ENCODE peak calls at places on chromosomes 3 and 15, in six cellular contexts. One of them, this sample, is unnamed.

GRCh38 chr3:115208066-115208750 is 61.1 kb upstream of the ZBTB20 start:
- DNase-seq in NAMALWA: no peak
- DNase-seq in EL: no peak
- DNase-seq in activated T-cell treated with anti-CD3 and anti-CD28 coated beads, Interleukin-2, amount 50 U/mL, for 1 hour: no peak
- DNase-seq in MM.1S: no peak
- DNase-seq in stimulated activated CD8-positive, alpha-beta memory T cell treated with anti-CD3 and anti-CD28 coated beads, Interleukin-12 subunit alpha, Interleukin-12 subunit beta, amount 100 ng/mL, for 4 hours: no peak
- DNase-seq in this sample: no peak

GRCh38 chr15:79595995-79596622 is 164.0 kb downstream of the MINAR1 start:
- DNase-seq in NAMALWA: peak
- DNase-seq in EL: peak
- DNase-seq in activated T-cell treated with anti-CD3 and anti-CD28 coated beads, Interleukin-2, amount 50 U/mL, for 1 hour: no peak
- DNase-seq in MM.1S: peak
- DNase-seq in stimulated activated CD8-positive, alpha-beta memory T cell treated with anti-CD3 and anti-CD28 coated beads, Interleukin-12 subunit alpha, Interleukin-12 subunit beta, amount 100 ng/mL, for 4 hours: no peak
- DNase-seq in this sample: peak

GRCh38 chr3:165883866-165884478 is 46.7 kb upstream of the BCHE start:
- DNase-seq in NAMALWA: no peak
- DNase-seq in EL: no peak
- DNase-seq in activated T-cell treated with anti-CD3 and anti-CD28 coated beads, Interleukin-2, amount 50 U/mL, for 1 hour: no peak
- DNase-seq in MM.1S: peak
- DNase-seq in stimulated activated CD8-positive, alpha-beta memory T cell treated with anti-CD3 and anti-CD28 coated beads, Interleukin-12 subunit alpha, Interleukin-12 subunit beta, amount 100 ng/mL, for 4 hours: no peak
- DNase-seq in this sample: peak

GRCh38 chr15:48325400-48325799 is 5.8 kb upstream of the DUT start:
- DNase-seq in NAMALWA: no peak
- DNase-seq in EL: no peak
- DNase-seq in activated T-cell treated with anti-CD3 and anti-CD28 coated beads, Interleukin-2, amount 50 U/mL, for 1 hour: no peak
- DNase-seq in MM.1S: no peak
- DNase-seq in stimulated activated CD8-positive, alpha-beta memory T cell treated with anti-CD3 and anti-CD28 coated beads, Interleukin-12 subunit alpha, Interleukin-12 subunit beta, amount 100 ng/mL, for 4 hours: no peak
- DNase-seq in this sample: no peak

GRCh38 chr15:62969442-62970089 is 73.0 kb upstream of the TPM1 start:
- DNase-seq in NAMALWA: peak
- DNase-seq in EL: no peak
- DNase-seq in activated T-cell treated with anti-CD3 and anti-CD28 coated beads, Interleukin-2, amount 50 U/mL, for 1 hour: no peak
- DNase-seq in MM.1S: no peak
- DNase-seq in stimulated activated CD8-positive, alpha-beta memory T cell treated with anti-CD3 and anti-CD28 coated beads, Interleukin-12 subunit alpha, Interleukin-12 subunit beta, amount 100 ng/mL, for 4 hours: no peak
- DNase-seq in this sample: no peak

GRCh38 chr15:25849431-25849921 is 13.7 kb downstream of the ATP10A start:
- DNase-seq in NAMALWA: no peak
- DNase-seq in EL: peak
- DNase-seq in activated T-cell treated with anti-CD3 and anti-CD28 coated beads, Interleukin-2, amount 50 U/mL, for 1 hour: peak
- DNase-seq in MM.1S: no peak
- DNase-seq in stimulated activated CD8-positive, alpha-beta memory T cell treated with anti-CD3 and anti-CD28 coated beads, Interleukin-12 subunit alpha, Interleukin-12 subunit beta, amount 100 ng/mL, for 4 hours: no peak
- DNase-seq in this sample: peak

GRCh38 chr3:24145981-24146822 is 201.1 kb downstream of the NR1D2 start:
- DNase-seq in NAMALWA: no peak
- DNase-seq in EL: peak
- DNase-seq in activated T-cell treated with anti-CD3 and anti-CD28 coated beads, Interleukin-2, amount 50 U/mL, for 1 hour: no peak
- DNase-seq in MM.1S: no peak
- DNase-seq in stimulated activated CD8-positive, alpha-beta memory T cell treated with anti-CD3 and anti-CD28 coated beads, Interleukin-12 subunit alpha, Interleukin-12 subunit beta, amount 100 ng/mL, for 4 hours: no peak
- DNase-seq in this sample: no peak

GRCh38 chr3:153961498-153961897 is 159.7 kb upstream of the ARHGEF26 start:
- DNase-seq in NAMALWA: no peak
- DNase-seq in EL: no peak
- DNase-seq in activated T-cell treated with anti-CD3 and anti-CD28 coated beads, Interleukin-2, amount 50 U/mL, for 1 hour: no peak
- DNase-seq in MM.1S: no peak
- DNase-seq in stimulated activated CD8-positive, alpha-beta memory T cell treated with anti-CD3 and anti-CD28 coated beads, Interleukin-12 subunit alpha, Interleukin-12 subunit beta, amount 100 ng/mL, for 4 hours: no peak
- DNase-seq in this sample: no peak

GRCh38 chr15:44726136-44726535 is 10.2 kb upstream of the TRIM69 start:
- DNase-seq in NAMALWA: peak
- DNase-seq in EL: no peak
- DNase-seq in activated T-cell treated with anti-CD3 and anti-CD28 coated beads, Interleukin-2, amount 50 U/mL, for 1 hour: no peak
- DNase-seq in MM.1S: peak
- DNase-seq in stimulated activated CD8-positive, alpha-beta memory T cell treated with anti-CD3 and anti-CD28 coated beads, Interleukin-12 subunit alpha, Interleukin-12 subunit beta, amount 100 ng/mL, for 4 hours: no peak
- DNase-seq in this sample: peak

GRCh38 chr3:81723732-81724313 is 37.6 kb downstream of the GBE1 start:
- DNase-seq in NAMALWA: no peak
- DNase-seq in EL: peak
- DNase-seq in activated T-cell treated with anti-CD3 and anti-CD28 coated beads, Interleukin-2, amount 50 U/mL, for 1 hour: no peak
- DNase-seq in MM.1S: no peak
- DNase-seq in stimulated activated CD8-positive, alpha-beta memory T cell treated with anti-CD3 and anti-CD28 coated beads, Interleukin-12 subunit alpha, Interleukin-12 subunit beta, amount 100 ng/mL, for 4 hours: no peak
- DNase-seq in this sample: no peak

GRCh38 chr3:27090265-27091041 is 278.7 kb downstream of the NEK10 start:
- DNase-seq in NAMALWA: no peak
- DNase-seq in EL: no peak
- DNase-seq in activated T-cell treated with anti-CD3 and anti-CD28 coated beads, Interleukin-2, amount 50 U/mL, for 1 hour: no peak
- DNase-seq in MM.1S: no peak
- DNase-seq in stimulated activated CD8-positive, alpha-beta memory T cell treated with anti-CD3 and anti-CD28 coated beads, Interleukin-12 subunit alpha, Interleukin-12 subunit beta, amount 100 ng/mL, for 4 hours: no peak
- DNase-seq in this sample: no peak

GRCh38 chr15:68210409-68210756 is 5.3 kb upstream of the CALML4 start:
- DNase-seq in NAMALWA: no peak
- DNase-seq in EL: no peak
- DNase-seq in activated T-cell treated with anti-CD3 and anti-CD28 coated beads, Interleukin-2, amount 50 U/mL, for 1 hour: no peak
- DNase-seq in MM.1S: no peak
- DNase-seq in stimulated activated CD8-positive, alpha-beta memory T cell treated with anti-CD3 and anti-CD28 coated beads, Interleukin-12 subunit alpha, Interleukin-12 subunit beta, amount 100 ng/mL, for 4 hours: no peak
- DNase-seq in this sample: no peak

GRCh38 chr15:96293446-96293845 is 37.1 kb upstream of the NR2F2 start:
- DNase-seq in NAMALWA: no peak
- DNase-seq in EL: peak
- DNase-seq in activated T-cell treated with anti-CD3 and anti-CD28 coated beads, Interleukin-2, amount 50 U/mL, for 1 hour: no peak
- DNase-seq in MM.1S: no peak
- DNase-seq in stimulated activated CD8-positive, alpha-beta memory T cell treated with anti-CD3 and anti-CD28 coated beads, Interleukin-12 subunit alpha, Interleukin-12 subunit beta, amount 100 ng/mL, for 4 hours: no peak
- DNase-seq in this sample: no peak

GRCh38 chr3:49750056-49750455 is 26.3 kb upstream of the GMPPB start:
- DNase-seq in NAMALWA: no peak
- DNase-seq in EL: peak
- DNase-seq in activated T-cell treated with anti-CD3 and anti-CD28 coated beads, Interleukin-2, amount 50 U/mL, for 1 hour: no peak
- DNase-seq in MM.1S: no peak
- DNase-seq in stimulated activated CD8-positive, alpha-beta memory T cell treated with anti-CD3 and anti-CD28 coated beads, Interleukin-12 subunit alpha, Interleukin-12 subunit beta, amount 100 ng/mL, for 4 hours: no peak
- DNase-seq in this sample: no peak

GRCh38 chr3:107651782-107652181 is 129.0 kb downstream of the BBX start:
- DNase-seq in NAMALWA: no peak
- DNase-seq in EL: no peak
- DNase-seq in activated T-cell treated with anti-CD3 and anti-CD28 coated beads, Interleukin-2, amount 50 U/mL, for 1 hour: no peak
- DNase-seq in MM.1S: peak
- DNase-seq in stimulated activated CD8-positive, alpha-beta memory T cell treated with anti-CD3 and anti-CD28 coated beads, Interleukin-12 subunit alpha, Interleukin-12 subunit beta, amount 100 ng/mL, for 4 hours: no peak
- DNase-seq in this sample: no peak

GRCh38 chr3:171462224-171462623 is 2.0 kb upstream of the TNIK start:
- DNase-seq in NAMALWA: no peak
- DNase-seq in EL: no peak
- DNase-seq in activated T-cell treated with anti-CD3 and anti-CD28 coated beads, Interleukin-2, amount 50 U/mL, for 1 hour: peak
- DNase-seq in MM.1S: no peak
- DNase-seq in stimulated activated CD8-positive, alpha-beta memory T cell treated with anti-CD3 and anti-CD28 coated beads, Interleukin-12 subunit alpha, Interleukin-12 subunit beta, amount 100 ng/mL, for 4 hours: no peak
- DNase-seq in this sample: no peak

GRCh38 chr3:196080517-196080841 is 1.4 kb downstream of the TFRC start:
- DNase-seq in NAMALWA: no peak
- DNase-seq in EL: no peak
- DNase-seq in activated T-cell treated with anti-CD3 and anti-CD28 coated beads, Interleukin-2, amount 50 U/mL, for 1 hour: no peak
- DNase-seq in MM.1S: no peak
- DNase-seq in stimulated activated CD8-positive, alpha-beta memory T cell treated with anti-CD3 and anti-CD28 coated beads, Interleukin-12 subunit alpha, Interleukin-12 subunit beta, amount 100 ng/mL, for 4 hours: no peak
- DNase-seq in this sample: no peak

GRCh38 chr3:123559040-123559861 is 25.6 kb downstream of the HACD2 start:
- DNase-seq in NAMALWA: peak
- DNase-seq in EL: peak
- DNase-seq in activated T-cell treated with anti-CD3 and anti-CD28 coated beads, Interleukin-2, amount 50 U/mL, for 1 hour: no peak
- DNase-seq in MM.1S: peak
- DNase-seq in stimulated activated CD8-positive, alpha-beta memory T cell treated with anti-CD3 and anti-CD28 coated beads, Interleukin-12 subunit alpha, Interleukin-12 subunit beta, amount 100 ng/mL, for 4 hours: no peak
- DNase-seq in this sample: peak

This sample was measured in RPMI8226.